ENCODE peak calls at places on chromosome 16, in five cellular contexts. P is hepatocyte, K is mesendoderm, X is breast epithelium, F is neural progenitor cell. U is an unnamed sample.

GRCh38 chr16:9372934-9373890 is 281.8 kb downstream of the HAPSTR1 start:
- DNase-seq in P (no peak), K (peak; percentile 81), X (no peak), F (peak; percentile 26), U (no peak)

GRCh38 chr16:54817432-54817831 is 113.2 kb upstream of the IRX5 start:
- DNase-seq in P (no peak), K (peak; percentile 49), X (no peak), F (peak; percentile 26), U (no peak)

GRCh38 chr16:67723151-67723915 is 4.2 kb upstream of the GFOD2 start:
- DNase-seq in P (no peak), K (peak; percentile 23), X (no peak), F (no peak), U (no peak)

GRCh38 chr16:89944773-89945172 is 3.8 kb upstream of the DEF8 start:
- DNase-seq in P (no peak), K (no peak), X (no peak), F (no peak), U (no peak)

GRCh38 chr16:85316944-85317343 is 204.7 kb upstream of the CIBAR2 start:
- DNase-seq in P (no peak), K (no peak), X (no peak), F (no peak), U (no peak)

GRCh38 chr16:81004646-81005353 is 1.9 kb downstream of the CMC2 start:
- DNase-seq in P (peak; percentile 83), K (peak; percentile 58), X (no peak), F (peak; percentile 75), U (no peak)

GRCh38 chr16:85004587-85005205 is 6.6 kb downstream of the ZDHHC7 start:
- DNase-seq in P (peak; percentile 72), K (peak; percentile 75), X (no peak), F (no peak), U (peak; percentile 56)

GRCh38 chr16:85843471-85844168 is 44.1 kb downstream of the COX4I1 start:
- DNase-seq in P (no peak), K (no peak), X (no peak), F (no peak), U (no peak)

GRCh38 chr16:61263400-61263799 is 772.8 kb downstream of the CDH8 start:
- DNase-seq in P (no peak), K (peak; percentile 12), X (no peak), F (no peak), U (no peak)

GRCh38 chr16:610513-611381 is 20.0 kb upstream of the WFIKKN1 start:
- DNase-seq in P (peak; percentile 64), K (peak; percentile 77), X (no peak), F (peak; percentile 71), U (no peak)

GRCh38 chr16:62363451-62363850 is 327.2 kb upstream of the CDH8 start:
- DNase-seq in P (no peak), K (peak; percentile 78), X (no peak), F (peak; percentile 73), U (no peak)

GRCh38 chr16:11781773-11782172 is 15.3 kb downstream of the ZC3H7A start:
- DNase-seq in P (no peak), K (no peak), X (no peak), F (no peak), U (no peak)

GRCh38 chr16:22726868-22727267 is 87.1 kb upstream of the HS3ST2 start:
- DNase-seq in P (no peak), K (no peak), X (no peak), F (no peak), U (no peak)

GRCh38 chr16:12406158-12406557 is 397.5 kb downstream of the CPPED1 start:
- DNase-seq in P (no peak), K (no peak), X (no peak), F (no peak), U (no peak)

GRCh38 chr16:71648921-71649320 is 22.9 kb downstream of the MARVELD3 start:
- DNase-seq in P (no peak), K (peak; percentile 62), X (no peak), F (peak; percentile 33), U (no peak)

GRCh38 chr16:48430890-48431289 is 45.7 kb upstream of the SIAH1 start:
- DNase-seq in P (no peak), K (no peak), X (no peak), F (no peak), U (no peak)

GRCh38 chr16:69112285-69113129 is 7.1 kb downstream of the HAS3 start:
- DNase-seq in P (peak; percentile 69), K (peak; percentile 78), X (no peak), F (peak; percentile 84), U (peak; percentile 61)

GRCh38 chr16:23499801-23500200 is 10.5 kb downstream of the GGA2 start:
- DNase-seq in P (no peak), K (peak; percentile 55), X (no peak), F (no peak), U (no peak)

GRCh38 chr16:84999857-85000480 is 11.4 kb downstream of the ZDHHC7 start:
- DNase-seq in P (no peak), K (no peak), X (no peak), F (no peak), U (no peak)

GRCh38 chr16:75265911-75266701 is 14.7 kb upstream of the BCAR1 start:
- DNase-seq in P (peak; percentile 90), K (peak; percentile 91), X (peak; percentile 78), F (peak; percentile 95), U (peak; percentile 75)

GRCh38 chr16:15032547-15033308 is 23.1 kb downstream of the NTAN1 start:
- DNase-seq in P (no peak), K (no peak), X (no peak), F (no peak), U (no peak)

GRCh38 chr16:11129378-11129781 is 126.6 kb downstream of the SOCS1 start:
- DNase-seq in P (no peak), K (no peak), X (no peak), F (no peak), U (no peak)

GRCh38 chr16:56329887-56330286 is 95.5 kb downstream of the AMFR start:
- DNase-seq in P (no peak), K (no peak), X (no peak), F (no peak), U (no peak)

GRCh38 chr16:47617732-47618131 is 156.6 kb downstream of the PHKB start:
- DNase-seq in P (no peak), K (peak; percentile 73), X (no peak), F (peak; percentile 30), U (no peak)

GRCh38 chr16:3822366-3823045 is 58.0 kb downstream of the CREBBP start:
- DNase-seq in P (no peak), K (no peak), X (no peak), F (no peak), U (no peak)

GRCh38 chr16:69894675-69895074 is 56.5 kb upstream of the CLEC18A start:
- DNase-seq in P (no peak), K (no peak), X (no peak), F (no peak), U (no peak)

GRCh38 chr16:19239756-19240155 is 45.8 kb upstream of the CLEC19A start:
- DNase-seq in P (no peak), K (no peak), X (no peak), F (no peak), U (no peak)

GRCh38 chr16:2470603-2471015 is 488 bp upstream of the NTN3 start:
- DNase-seq in P (no peak), K (no peak), X (no peak), F (no peak), U (no peak)
- H3K4me1 ChIP-seq in P (peaks cover 58% of the 10 kb centered on the region), K (no peaks in the 10 kb centered on the region), X (peaks cover 23% of the 10 kb centered on the region), F (peaks cover 40% of the 10 kb centered on the region), U (peaks cover 21% of the 10 kb centered on the region)

DNA sequence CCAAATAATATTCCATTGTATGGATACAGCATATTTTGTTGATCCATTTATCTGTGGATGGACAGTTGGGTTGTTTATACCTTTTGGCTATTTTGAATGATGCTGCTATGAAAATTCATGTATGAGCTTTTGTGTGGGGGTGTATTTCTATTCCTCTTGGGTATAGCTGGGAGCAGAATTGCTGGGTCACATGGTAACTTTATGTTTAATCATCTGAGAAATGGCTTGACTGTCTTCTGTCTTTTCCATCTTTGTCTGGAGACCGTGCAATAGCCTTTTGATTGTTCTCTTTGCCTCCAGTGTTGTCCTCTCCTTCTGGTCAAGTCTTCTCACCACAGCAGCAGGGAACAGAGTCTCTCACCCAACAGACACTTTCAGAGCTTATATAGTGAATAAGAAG is 20.5 kb upstream of the MAF start:
- DNase-seq in P (no peak), K (no peak), X (no peak), F (no peak), U (no peak)
- H3K4me3 ChIP-seq in P (no peak overlapping the region), K (no peak overlapping the region), X (no peak overlapping the region), F (no peak overlapping the region), U (no peak overlapping the region)

GRCh38 chr16:1647904-1648303 is 30.2 kb upstream of the JPT2 start:
- DNase-seq in P (no peak), K (no peak), X (no peak), F (no peak), U (no peak)

GRCh38 chr16:1651509-1652342 is 26.4 kb upstream of the JPT2 start:
- DNase-seq in P (no peak), K (no peak), X (no peak), F (no peak), U (no peak)

GRCh38 chr16:1653023-1653422 is 25.1 kb upstream of the JPT2 start:
- DNase-seq in P (no peak), K (no peak), X (no peak), F (no peak), U (peak; percentile 53)

GRCh38 chr16:1651055-1651454 is 27.0 kb upstream of the JPT2 start:
- DNase-seq in P (no peak), K (no peak), X (no peak), F (no peak), U (no peak)

GRCh38 chr16:1650131-1650530 is 27.9 kb upstream of the JPT2 start:
- DNase-seq in P (no peak), K (no peak), X (no peak), F (no peak), U (no peak)
- H3K4me1 ChIP-seq in P (no peaks in the 10 kb centered on the region), K (no peaks in the 10 kb centered on the region), X (no peaks in the 10 kb centered on the region), F (peaks cover 6% of the 10 kb centered on the region), U (no peaks in the 10 kb centered on the region)

DNA sequence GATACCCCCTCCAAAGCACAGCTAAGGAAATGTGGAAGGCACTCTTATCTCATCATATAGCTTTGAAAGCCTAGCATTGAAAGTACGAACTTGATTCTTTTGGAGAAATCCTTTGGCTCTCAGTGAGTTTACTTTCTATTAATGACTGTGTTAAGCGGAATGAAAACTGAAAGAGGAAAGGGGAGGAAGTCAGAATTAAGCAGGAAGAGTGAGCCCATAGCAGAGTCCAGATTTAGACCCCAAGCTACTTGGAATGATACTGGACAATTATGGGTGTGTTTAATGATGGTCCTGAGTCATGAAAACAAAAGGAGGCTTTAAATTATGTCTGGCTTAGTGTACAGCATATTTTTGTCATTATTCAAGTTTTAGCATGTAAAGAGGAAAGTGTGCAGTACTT is 42.2 kb downstream of the TENT4B start:
- DNase-seq in P (no peak), K (no peak), X (no peak), F (no peak), U (no peak)
- H3K4me3 ChIP-seq in P (no peak overlapping the region), K (no peak overlapping the region), X (no peak overlapping the region), F (no peak overlapping the region), U (no peak overlapping the region)

GRCh38 chr16:88076211-88076931 is 125.1 kb downstream of the BANP start:
- DNase-seq in P (no peak), K (no peak), X (no peak), F (peak; percentile 1), U (no peak)
- H3K4me1 ChIP-seq in P (no peaks in the 10 kb centered on the region), K (no peaks in the 10 kb centered on the region), X (no peaks in the 10 kb centered on the region), F (no peaks in the 10 kb centered on the region), U (no peaks in the 10 kb centered on the region)

U was measured in left lung.